ENCODE peak calls at places on chromosomes 1 and 21, in four cellular contexts. J is A549, L is mesenchymal stem cell, O is heart right ventricle. E is an unnamed sample. For H3K4me1 and H3K9me3, the result is how much of the 10 kb centered on the place peaks cover.

GRCh38 chr1:183137782-183138181 is 48.3 kb upstream of the LAMC2 start:
- DNase-seq in J (no peak), L (no peak), O (no peak), E (no peak)

GRCh38 chr1:32351859-32352745 is 10.2 kb downstream of the FAM229A start:
- DNase-seq in J (peak), L (peak), O (peak), E (peak)

GRCh38 chr1:229843627-229844238 is 217.7 kb downstream of the URB2 start:
- DNase-seq in J (peak), L (peak), O (peak), E (no peak)

GRCh38 chr21:45983981-45984551 is 2.5 kb downstream of the COL6A1 start:
- DNase-seq in J (no peak), L (no peak), O (no peak), E (no peak)

GRCh38 chr1:167697667-167698141 is 24.1 kb upstream of the MPZL1 start:
- DNase-seq in J (no peak), L (no peak), O (peak), E (no peak)

GRCh38 chr1:190373705-190374336 is 103.8 kb downstream of the BRINP3 start:
- DNase-seq in J (no peak), L (peak), O (no peak), E (peak)

GRCh38 chr1:1669468-1670440 is 10.9 kb upstream of the CDK11B start:
- DNase-seq in J (no peak), L (no peak), O (peak), E (no peak)

GRCh38 chr1:182217967-182218366 is 156.5 kb upstream of the ZNF648 start:
- DNase-seq in J (no peak), L (no peak), O (no peak), E (no peak)

GRCh38 chr1:100353073-100353801 is 931 bp downstream of the CDC14A start:
- DNase-seq in J (peak), L (peak), O (peak), E (peak)

GRCh38 chr1:182974792-182975191 is 21.8 kb upstream of the SHCBP1L start:
- DNase-seq in J (no peak), L (peak), O (no peak), E (no peak)

GRCh38 chr1:27598288-27598687 is 5.7 kb downstream of the AHDC1 start:
- DNase-seq in J (no peak), L (peak), O (peak), E (no peak)

GRCh38 chr1:2952371-2952770 is 68.9 kb upstream of the ACTRT2 start:
- DNase-seq in J (no peak), L (no peak), O (no peak), E (no peak)

GRCh38 chr21:42313501-42313969 is 1.7 kb downstream of the TFF3 start:
- DNase-seq in J (no peak), L (no peak), O (no peak), E (no peak)

GRCh38 chr1:155158991-155159390 is 14.1 kb downstream of the KRTCAP2 start:
- DNase-seq in J (no peak), L (no peak), O (no peak), E (no peak)

GRCh38 chr1:20074725-20075171 is 4.8 kb downstream of the PLA2G5 start:
- DNase-seq in J (no peak), L (no peak), O (no peak), E (no peak)

GRCh38 chr21:44300262-44300959 is 558 bp downstream of the PFKL start:
- DNase-seq in J (peak), L (peak), O (peak), E (peak)

GRCh38 chr1:12595839-12596821 is 21.9 kb downstream of the DHRS3 start:
- DNase-seq in J (peak), L (peak), O (peak), E (no peak)

GRCh38 chr1:1511533-1512285 is at the start of gene ATAD3A:
- DNase-seq in J (peak), L (peak), O (peak), E (peak)

GRCh38 chr21:37849703-37850102 is 66.6 kb downstream of the KCNJ6 start:
- DNase-seq in J (no peak), L (peak), O (no peak), E (no peak)

GRCh38 chr1:84603941-84604830 is 29.9 kb upstream of the CTBS start:
- DNase-seq in J (no peak), L (peak), O (peak), E (peak)

GRCh38 chr1:81183157-81183952 is 617.4 kb upstream of the ADGRL2 start:
- DNase-seq in J (no peak), L (no peak), O (no peak), E (no peak)

GRCh38 chr1:66090863-66091457 is 298.3 kb downstream of the PDE4B start:
- DNase-seq in J (no peak), L (no peak), O (no peak), E (no peak)

GRCh38 chr1:184632415-184633175 is 122.1 kb downstream of the EDEM3 start:
- DNase-seq in J (no peak), L (no peak), O (no peak), E (no peak)

GRCh38 chr1:37574834-37575479 is 18.2 kb downstream of the DNALI1 start:
- DNase-seq in J (no peak), L (peak), O (no peak), E (no peak)

GRCh38 chr1:111442457-111442856 is 6.6 kb downstream of the WDR77 start:
- DNase-seq in J (no peak), L (no peak), O (no peak), E (no peak)

GRCh38 chr1:202283379-202283844 is 58.3 kb downstream of the UBE2T start:
- DNase-seq in J (peak), L (peak), O (no peak), E (no peak)

GRCh38 chr1:10803971-10804820 is 7.8 kb upstream of the CASZ1 start:
- DNase-seq in J (no peak), L (no peak), O (no peak), E (no peak)

GRCh38 chr1:33515607-33516006 is 43.2 kb downstream of the ZSCAN20 start:
- DNase-seq in J (no peak), L (no peak), O (peak), E (no peak)

GRCh38 chr1:238061967-238062613 is 171.4 kb upstream of the ZP4 start:
- DNase-seq in J (no peak), L (peak), O (no peak), E (no peak)

GRCh38 chr1:87398644-87399043 is 70.0 kb downstream of the LMO4 start:
- DNase-seq in J (no peak), L (no peak), O (no peak), E (no peak)

GRCh38 chr1:75969550-75969949 is 37.3 kb upstream of the ASB17 start:
- DNase-seq in J (no peak), L (peak), O (no peak), E (no peak)

GRCh38 chr1:157932082-157932481 is 61.4 kb upstream of the KIRREL1 start:
- DNase-seq in J (no peak), L (peak), O (no peak), E (no peak)

GRCh38 chr21:36512971-36513370 is 33.0 kb upstream of the CLDN14 start:
- DNase-seq in J (no peak), L (no peak), O (no peak), E (no peak)

GRCh38 chr1:17081439-17081838 is 27.6 kb upstream of the SDHB start:
- DNase-seq in J (no peak), L (no peak), O (no peak), E (no peak)

GRCh38 chr1:168360151-168360550 is 79.5 kb downstream of the TBX19 start:
- DNase-seq in J (no peak), L (peak), O (no peak), E (no peak)

DNA sequence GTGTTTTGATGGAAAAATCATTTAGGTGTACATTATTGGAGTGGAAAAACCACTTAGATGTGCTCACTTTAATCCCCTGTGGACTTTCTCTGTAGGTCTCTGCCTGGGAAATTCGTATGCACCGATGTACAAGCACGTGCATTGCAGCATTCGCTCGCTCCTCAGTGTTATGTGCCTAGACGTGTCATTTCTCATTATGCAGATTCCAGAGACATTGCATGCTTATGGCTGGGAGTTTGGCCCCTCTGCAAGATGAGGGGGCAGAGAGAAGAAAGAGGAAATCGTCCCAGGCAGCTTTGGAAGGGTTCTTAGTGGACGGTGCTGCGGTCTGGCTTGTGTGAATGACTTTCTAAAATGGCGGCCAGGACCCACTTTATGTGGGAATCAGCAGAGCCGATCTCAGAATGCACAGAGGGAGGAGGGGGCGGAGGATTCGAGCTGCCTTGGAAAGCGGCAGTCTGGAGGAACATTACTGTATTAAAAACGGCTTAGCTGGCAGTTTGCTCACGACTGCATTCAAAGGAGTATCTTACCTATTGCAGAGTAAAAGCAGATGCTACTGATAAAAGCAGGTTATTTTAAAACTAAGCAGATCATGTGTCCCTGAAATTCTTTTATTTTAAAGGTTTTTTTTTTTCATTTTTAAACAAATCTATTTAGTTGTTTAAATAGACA is 2.4 kb downstream of the SPEN start:
- DNase-seq in J (peak), L (peak), O (peak), E (peak)
- H3K4me1 ChIP-seq in J (under half), L (under half), O (under half), E (under half)

GRCh38 chr1:232806071-232806510 is 875 bp downstream of the MAP10 start:
- DNase-seq in J (no peak), L (no peak), O (no peak), E (no peak)
- H3K4me3 ChIP-seq in J (peak), L (peak), O (peak), E (no peak)

DNA sequence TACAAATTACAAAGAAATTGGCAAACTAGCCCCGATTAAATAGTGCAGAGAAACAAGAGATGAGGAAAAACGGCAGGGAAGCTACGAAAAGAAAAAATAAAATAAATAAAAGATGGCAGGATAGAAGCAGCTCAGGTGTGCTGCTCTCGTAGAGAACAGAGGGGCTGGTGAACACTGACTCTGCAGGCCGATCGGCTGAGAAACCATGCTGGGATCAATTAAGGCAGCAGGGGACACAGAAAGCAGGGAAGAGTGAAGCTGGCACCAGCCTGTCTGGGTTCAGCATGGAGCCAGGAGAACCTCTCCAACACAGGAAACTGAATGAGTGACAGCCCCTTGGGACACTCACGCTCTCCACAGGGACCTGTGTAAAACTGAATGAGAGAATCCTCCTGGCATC is 39.5 kb upstream of the TMPRSS15 start:
- DNase-seq in J (no peak), L (no peak), O (no peak), E (no peak)
- H3K9me3 ChIP-seq in J (under half), L (under half), O (under half), E (under half)

GRCh38 chr21:33368576-33368975 is 34.6 kb upstream of the IFNGR2 start:
- DNase-seq in J (no peak), L (no peak), O (no peak), E (no peak)
- H3K4me1 ChIP-seq in J (under half), L (under half), O (under half), E (under half)

DNA sequence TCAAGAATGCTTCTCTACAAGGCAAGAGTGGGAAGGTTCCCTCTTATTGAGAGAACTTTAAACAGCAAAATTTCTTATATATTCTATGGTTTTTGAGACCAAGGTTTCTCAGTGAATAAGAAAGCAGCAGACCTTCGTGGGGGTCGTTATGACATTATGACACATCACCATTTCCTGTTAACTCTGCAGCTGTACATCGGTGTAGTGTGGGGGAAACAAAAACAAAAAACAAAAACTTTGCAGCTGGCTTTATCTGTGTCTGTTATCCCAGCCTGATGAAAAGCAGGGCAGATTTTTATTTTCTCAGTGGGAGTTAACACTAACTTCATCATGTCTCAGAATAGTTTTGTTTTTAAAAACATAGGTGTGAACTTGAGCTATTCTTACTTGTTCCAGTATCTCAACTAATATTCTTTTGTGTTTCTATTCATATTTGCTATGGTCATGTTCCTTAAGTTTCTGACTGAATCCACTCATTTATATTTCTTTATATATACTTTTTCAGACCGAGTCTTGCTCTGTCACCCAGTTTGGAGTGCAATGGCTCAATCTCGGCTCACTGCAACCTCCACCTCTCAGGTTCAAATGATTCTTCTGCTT is 2.1 kb downstream of the SDE2 start:
- DNase-seq in J (no peak), L (peak), O (no peak), E (no peak)
- H3K4me3 ChIP-seq in J (no peak), L (peak), O (no peak), E (no peak)

GRCh38 chr1:64880449-64880848 is 85.9 kb downstream of the JAK1 start:
- DNase-seq in J (no peak), L (no peak), O (no peak), E (no peak)

GRCh38 chr1:64882574-64883255 is 83.6 kb downstream of the JAK1 start:
- DNase-seq in J (no peak), L (no peak), O (no peak), E (no peak)

GRCh38 chr1:64878931-64879710 is 87.2 kb downstream of the JAK1 start:
- DNase-seq in J (no peak), L (no peak), O (no peak), E (no peak)

GRCh38 chr1:64884261-64885040 is 81.9 kb downstream of the JAK1 start:
- DNase-seq in J (no peak), L (no peak), O (no peak), E (no peak)

GRCh38 chr1:64881281-64881680 is 85.1 kb downstream of the JAK1 start:
- DNase-seq in J (no peak), L (no peak), O (no peak), E (no peak)
- H3K9me3 ChIP-seq in J (under half), L (under half), O (under half), E (under half)

GRCh38 chr1:39899611-39900538 is 1.8 kb downstream of the MYCL start:
- DNase-seq in J (no peak), L (no peak), O (no peak), E (no peak)
- H3K4me1 ChIP-seq in J (under half), L (under half), O (under half), E (under half)